ENCODE peak calls at places on chromosomes 6 and 20, in nine cellular contexts. U is tibial artery, D is epithelial cell of proximal tubule, N is astrocyte of the spinal cord, H is brain microvascular endothelial cell, M is WERI-Rb-1, T is epithelial cell of esophagus, F is fibroblast of lung, Y is neuronal stem cell. I is an unnamed sample.

GRCh38 chr20:38831995-38832620 is 26.6 kb downstream of the PPP1R16B start:
- DNase-seq in U (no peak), D (no peak), N (no peak), H (no peak), M (no peak), T (no peak), F (no peak), Y (no peak), I (no peak)

GRCh38 chr6:2731281-2731909 is 19.3 kb downstream of the MYLK4 start:
- DNase-seq in U (no peak), D (no peak), N (no peak), H (no peak), M (no peak), T (peak; percentile 54), F (no peak), Y (no peak), I (no peak)

GRCh38 chr6:124007915-124008688 is 204.4 kb downstream of the NKAIN2 start:
- DNase-seq in U (no peak), D (no peak), N (peak; percentile 9), H (no peak), M (no peak), T (no peak), F (peak; percentile 4), Y (no peak), I (no peak)

GRCh38 chr6:156618600-156619205 is 158.5 kb upstream of the ARID1B start:
- DNase-seq in U (no peak), D (no peak), N (no peak), H (no peak), M (peak; percentile 47), T (no peak), F (peak; percentile 37), Y (peak; percentile 8), I (no peak)

GRCh38 chr20:51529027-51529749 is 13.3 kb downstream of the NFATC2 start:
- DNase-seq in U (no peak), D (no peak), N (peak; percentile 51), H (peak; percentile 59), M (no peak), T (no peak), F (peak; percentile 60), Y (no peak), I (no peak)

GRCh38 chr6:30842754-30843610 is 41.3 kb upstream of the DDR1 start:
- DNase-seq in U (no peak), D (no peak), N (no peak), H (no peak), M (no peak), T (no peak), F (no peak), Y (no peak), I (no peak)

GRCh38 chr6:134642217-134642616 is 307.7 kb downstream of the ALDH8A1 start:
- DNase-seq in U (no peak), D (peak; percentile 76), N (no peak), H (no peak), M (no peak), T (peak; percentile 19), F (peak; percentile 44), Y (no peak), I (no peak)

GRCh38 chr20:38153011-38153329 is 12.1 kb downstream of the TGM2 start:
- DNase-seq in U (no peak), D (no peak), N (no peak), H (peak; percentile 70), M (no peak), T (no peak), F (no peak), Y (no peak), I (no peak)

GRCh38 chr20:20233041-20233514 is 134.8 kb upstream of the INSM1 start:
- DNase-seq in U (no peak), D (no peak), N (no peak), H (no peak), M (no peak), T (no peak), F (no peak), Y (no peak), I (no peak)

GRCh38 chr6:93337014-93337413 is 82.3 kb downstream of the EPHA7 start:
- DNase-seq in U (no peak), D (peak; percentile 86), N (no peak), H (no peak), M (no peak), T (no peak), F (no peak), Y (no peak), I (no peak)

GRCh38 chr6:18186033-18186432 is 30.8 kb downstream of the KDM1B start:
- DNase-seq in U (no peak), D (no peak), N (peak; percentile 44), H (no peak), M (no peak), T (peak; percentile 12), F (no peak), Y (no peak), I (no peak)

GRCh38 chr20:431012-431904 is 23.2 kb downstream of the RBCK1 start:
- DNase-seq in U (peak; percentile 40), D (no peak), N (peak; percentile 68), H (peak; percentile 55), M (peak; percentile 85), T (peak; percentile 81), F (peak; percentile 77), Y (peak; percentile 43), I (peak; percentile 30)

GRCh38 chr6:116229287-116229913 is 24.5 kb downstream of the TSPYL4 start:
- DNase-seq in U (peak; percentile 73), D (no peak), N (peak; percentile 93), H (peak; percentile 95), M (peak; percentile 53), T (peak; percentile 54), F (peak; percentile 92), Y (peak; percentile 92), I (peak; percentile 87)
- H3K4me3 ChIP-seq in U (peak overlapping the region; percentile 13), D (no peak overlapping the region), N (peak overlapping the region; percentile 39), H (peak overlapping the region; percentile 57), M (no peak overlapping the region), T (no peak overlapping the region), F (peak overlapping the region; percentile 48), Y (peak overlapping the region; percentile 38), I (no peak overlapping the region)

GRCh38 chr6:125750692-125751333 is 1.4 kb downstream of the HEY2 start:
- DNase-seq in U (no peak), D (no peak), N (no peak), H (no peak), M (no peak), T (no peak), F (no peak), Y (peak; percentile 12), I (no peak)
- H3K4me3 ChIP-seq in U (peak overlapping the region; percentile 89), D (peak overlapping the region; percentile 73), N (no peak overlapping the region), H (no peak overlapping the region), M (peak overlapping the region; percentile 70), T (no peak overlapping the region), F (no peak overlapping the region), Y (no peak overlapping the region), I (no peak overlapping the region)

GRCh38 chr20:61588356-61589054 is 336.4 kb downstream of the CDH4 start:
- DNase-seq in U (no peak), D (no peak), N (peak; percentile 62), H (peak; percentile 7), M (no peak), T (no peak), F (peak; percentile 64), Y (no peak), I (no peak)
- H3K4me3 ChIP-seq in U (no peak overlapping the region), D (peak overlapping the region; percentile 14), N (peak overlapping the region; percentile 9), H (no peak overlapping the region), M (no peak overlapping the region), T (no peak overlapping the region), F (peak overlapping the region; percentile 35), Y (no peak overlapping the region), I (no peak overlapping the region)

GRCh38 chr6:125812394-125813231 is 21.9 kb downstream of the NCOA7 start:
- DNase-seq in U (no peak), D (peak; percentile 84), N (peak; percentile 96), H (peak; percentile 93), M (no peak), T (peak; percentile 63), F (peak; percentile 94), Y (no peak), I (peak; percentile 20)

GRCh38 chr6:125808591-125808990 is 17.8 kb downstream of the NCOA7 start:
- DNase-seq in U (no peak), D (no peak), N (no peak), H (no peak), M (no peak), T (no peak), F (no peak), Y (no peak), I (no peak)

GRCh38 chr6:125809771-125810315 is 19.1 kb downstream of the NCOA7 start:
- DNase-seq in U (no peak), D (no peak), N (no peak), H (no peak), M (no peak), T (peak; percentile 44), F (no peak), Y (no peak), I (no peak)

GRCh38 chr6:125811259-125811658 is 20.5 kb downstream of the NCOA7 start:
- DNase-seq in U (no peak), D (no peak), N (no peak), H (no peak), M (no peak), T (no peak), F (no peak), Y (no peak), I (no peak)

GRCh38 chr6:125810435-125810834 is 19.7 kb downstream of the NCOA7 start:
- DNase-seq in U (no peak), D (no peak), N (no peak), H (no peak), M (no peak), T (no peak), F (no peak), Y (no peak), I (no peak)
- H3K4me3 ChIP-seq in U (no peak overlapping the region), D (no peak overlapping the region), N (no peak overlapping the region), H (no peak overlapping the region), M (no peak overlapping the region), T (no peak overlapping the region), F (no peak overlapping the region), Y (no peak overlapping the region), I (no peak overlapping the region)

DNA sequence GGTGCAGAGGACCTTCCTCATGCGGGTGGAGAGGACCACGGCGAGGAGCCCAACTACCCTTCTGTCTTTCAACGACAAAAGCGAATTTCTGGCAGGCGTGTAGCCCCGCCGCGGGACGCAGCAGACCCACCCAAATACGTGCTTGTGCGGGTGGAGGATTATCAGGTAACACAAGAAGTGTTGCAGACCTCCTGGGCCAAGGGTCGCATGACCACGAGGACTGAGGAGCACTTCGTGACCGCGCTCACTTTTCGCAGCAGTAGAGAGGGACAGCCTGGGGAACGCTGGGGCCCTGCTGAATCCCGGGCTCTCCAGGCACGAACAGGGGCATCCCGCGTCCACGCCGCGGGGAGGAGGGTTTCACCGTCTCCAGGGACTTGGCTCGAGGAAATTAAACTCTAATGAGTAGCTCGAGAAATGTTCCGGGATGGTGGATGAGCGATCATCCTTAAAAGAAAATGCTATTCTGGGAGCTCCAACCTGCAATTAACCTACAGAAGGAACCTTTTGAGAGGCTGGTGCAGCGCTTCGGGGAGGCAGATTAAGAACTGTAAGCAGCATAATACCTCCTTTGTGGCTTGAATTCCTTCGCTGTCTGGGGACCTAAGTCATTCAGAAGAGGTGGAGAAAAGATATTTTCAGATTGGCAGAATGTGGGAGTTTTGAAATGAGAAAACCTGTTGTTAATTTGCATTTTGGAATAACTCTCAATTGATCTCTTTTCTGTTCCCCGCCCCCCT is 828 bp downstream of the C6orf141 start:
- DNase-seq in U (no peak), D (no peak), N (peak; percentile 33), H (no peak), M (peak; percentile 25), T (peak; percentile 27), F (no peak), Y (peak; percentile 67), I (peak; percentile 50)
- H3K4me3 ChIP-seq in U (peak overlapping the region; percentile 49), D (peak overlapping the region; percentile 85), N (peak overlapping the region; percentile 51), H (peak overlapping the region; percentile 51), M (peak overlapping the region; percentile 30), T (peak overlapping the region; percentile 88), F (peak overlapping the region; percentile 72), Y (peak overlapping the region; percentile 84), I (peak overlapping the region; percentile 40)

GRCh38 chr20:4985658-4986057 is 15.7 kb downstream of the SLC23A2 start:
- DNase-seq in U (no peak), D (no peak), N (no peak), H (no peak), M (no peak), T (no peak), F (no peak), Y (no peak), I (no peak)
- H3K4me3 ChIP-seq in U (no peak overlapping the region), D (no peak overlapping the region), N (no peak overlapping the region), H (no peak overlapping the region), M (no peak overlapping the region), T (no peak overlapping the region), F (no peak overlapping the region), Y (no peak overlapping the region), I (no peak overlapping the region)